ENCODE peak calls at places on chromosomes 5 and 9, in seven cellular contexts. I is mammary epithelial cell, E is lower leg skin, Z is HL-60, A is astrocyte of the spinal cord, C is heart left ventricle, L is tibial artery. H is an unnamed sample.

GRCh38 chr5:53381-54174 is 38.4 kb upstream of the PLEKHG4B start:
- DNase-seq in I (peak), E (no peak), Z (no peak), A (peak), C (no peak), L (no peak), H (peak)

GRCh38 chr5:43039468-43040286 is 442 bp downstream of the ANXA2R start:
- DNase-seq in I (no peak), E (peak), Z (peak), A (peak), C (peak), L (peak), H (peak)

GRCh38 chr9:99141849-99142248 is 36.9 kb downstream of the TGFBR1 start:
- DNase-seq in I (no peak), E (no peak), Z (no peak), A (no peak), C (no peak), L (no peak), H (no peak)

GRCh38 chr9:84339951-84340350 is 607 bp downstream of the SLC28A3 start:
- DNase-seq in I (peak), E (no peak), Z (no peak), A (peak), C (peak), L (no peak), H (no peak)

GRCh38 chr9:7246917-7247538 is 489.3 kb downstream of the KDM4C start:
- DNase-seq in I (peak), E (no peak), Z (no peak), A (no peak), C (no peak), L (no peak), H (no peak)

GRCh38 chr9:135968601-135969000 is 7.4 kb upstream of the UBAC1 start:
- DNase-seq in I (no peak), E (no peak), Z (no peak), A (no peak), C (no peak), L (no peak), H (no peak)

GRCh38 chr5:24905123-24905522 is 260.3 kb upstream of the CDH10 start:
- DNase-seq in I (no peak), E (no peak), Z (peak), A (peak), C (no peak), L (no peak), H (no peak)

GRCh38 chr9:35313911-35314310 is 152.1 kb downstream of the UNC13B start:
- DNase-seq in I (no peak), E (no peak), Z (no peak), A (peak), C (no peak), L (no peak), H (no peak)

GRCh38 chr9:37408933-37409710 is 13.4 kb upstream of the GRHPR start:
- DNase-seq in I (no peak), E (no peak), Z (no peak), A (no peak), C (no peak), L (no peak), H (no peak)

GRCh38 chr5:135027318-135027698 is 6.7 kb downstream of the PITX1 start:
- DNase-seq in I (no peak), E (no peak), Z (no peak), A (no peak), C (no peak), L (no peak), H (no peak)

GRCh38 chr5:41157272-41157671 is 56.1 kb downstream of the C6 start:
- DNase-seq in I (no peak), E (no peak), Z (no peak), A (peak), C (no peak), L (no peak), H (no peak)

GRCh38 chr5:149060325-149060724 is 2.5 kb downstream of the SH3TC2 start:
- DNase-seq in I (peak), E (no peak), Z (no peak), A (peak), C (peak), L (no peak), H (peak)

GRCh38 chr5:40654377-40655006 is 25.2 kb upstream of the PTGER4 start:
- DNase-seq in I (no peak), E (no peak), Z (no peak), A (no peak), C (no peak), L (no peak), H (no peak)

GRCh38 chr5:113984928-113985327 is 376.9 kb upstream of the KCNN2 start:
- DNase-seq in I (no peak), E (no peak), Z (no peak), A (no peak), C (no peak), L (no peak), H (no peak)

GRCh38 chr9:14412778-14413177 is 98.8 kb upstream of the NFIB start:
- DNase-seq in I (no peak), E (no peak), Z (no peak), A (no peak), C (no peak), L (no peak), H (no peak)

GRCh38 chr9:105413486-105414068 is 34.3 kb upstream of the FSD1L start:
- DNase-seq in I (peak), E (no peak), Z (no peak), A (peak), C (no peak), L (no peak), H (peak)

GRCh38 chr5:81950996-81951395 is 20.8 kb upstream of the ATG10 start:
- DNase-seq in I (no peak), E (no peak), Z (no peak), A (no peak), C (no peak), L (no peak), H (no peak)

GRCh38 chr9:88976888-88977257 is 14.4 kb upstream of the S1PR3 start:
- DNase-seq in I (no peak), E (peak), Z (no peak), A (no peak), C (no peak), L (peak), H (no peak)

GRCh38 chr5:57832873-57833272 is 350.3 kb upstream of the ACTBL2 start:
- DNase-seq in I (peak), E (no peak), Z (no peak), A (peak), C (no peak), L (no peak), H (no peak)

GRCh38 chr5:96781031-96781733 is 26.6 kb downstream of the ERAP1 start:
- DNase-seq in I (peak), E (no peak), Z (no peak), A (peak), C (no peak), L (no peak), H (no peak)

GRCh38 chr5:59732301-59732700 is 161.2 kb downstream of the PDE4D start:
- DNase-seq in I (no peak), E (no peak), Z (no peak), A (no peak), C (no peak), L (no peak), H (no peak)

GRCh38 chr9:133968428-133968827 is 23.7 kb downstream of the VAV2 start:
- DNase-seq in I (no peak), E (no peak), Z (no peak), A (no peak), C (peak), L (no peak), H (peak)

GRCh38 chr5:176734756-176735342 is 75.5 kb upstream of the UNC5A start:
- DNase-seq in I (no peak), E (peak), Z (no peak), A (no peak), C (no peak), L (peak), H (peak)

GRCh38 chr5:132800545-132800944 is 12.6 kb upstream of the SOWAHA start:
- DNase-seq in I (no peak), E (no peak), Z (no peak), A (no peak), C (no peak), L (no peak), H (no peak)

GRCh38 chr5:115770466-115770865 is 46.0 kb downstream of the CDO1 start:
- DNase-seq in I (no peak), E (no peak), Z (no peak), A (no peak), C (no peak), L (no peak), H (peak)

GRCh38 chr5:2901511-2901910 is 150.0 kb upstream of the IRX2 start:
- DNase-seq in I (no peak), E (peak), Z (no peak), A (no peak), C (no peak), L (no peak), H (no peak)

GRCh38 chr9:110128664-110129329 is 79.2 kb downstream of the C9orf152 start:
- DNase-seq in I (no peak), E (no peak), Z (no peak), A (no peak), C (no peak), L (no peak), H (no peak)

GRCh38 chr5:71899865-71900342 is 180.8 kb downstream of the CARTPT start:
- DNase-seq in I (peak), E (no peak), Z (no peak), A (no peak), C (peak), L (no peak), H (no peak)

GRCh38 chr9:137163101-137163661 is 6.7 kb downstream of the LRRC26 start:
- DNase-seq in I (no peak), E (no peak), Z (no peak), A (no peak), C (no peak), L (no peak), H (no peak)

GRCh38 chr9:13899924-13900323 is 414.0 kb downstream of the NFIB start:
- DNase-seq in I (no peak), E (no peak), Z (no peak), A (no peak), C (peak), L (no peak), H (no peak)

GRCh38 chr5:14234204-14234603 is 91.1 kb downstream of the TRIO start:
- DNase-seq in I (peak), E (no peak), Z (no peak), A (no peak), C (no peak), L (no peak), H (no peak)

GRCh38 chr5:125376059-125376641 is 629.7 kb upstream of the ZNF608 start:
- DNase-seq in I (no peak), E (no peak), Z (no peak), A (no peak), C (no peak), L (no peak), H (no peak)

GRCh38 chr5:54520940-54521339 is 3.4 kb downstream of the SNX18 start:
- DNase-seq in I (no peak), E (peak), Z (no peak), A (peak), C (no peak), L (no peak), H (no peak)

GRCh38 chr5:10745133-10745532 is 15.9 kb downstream of the DAP start:
- DNase-seq in I (no peak), E (no peak), Z (no peak), A (no peak), C (no peak), L (no peak), H (no peak)

GRCh38 chr5:167412506-167412905 is 878.9 kb upstream of the WWC1 start:
- DNase-seq in I (no peak), E (no peak), Z (no peak), A (no peak), C (no peak), L (no peak), H (no peak)

GRCh38 chr9:136416914-136417313 is 6.5 kb downstream of the PMPCA start:
- DNase-seq in I (no peak), E (no peak), Z (no peak), A (no peak), C (no peak), L (no peak), H (no peak)

DNA sequence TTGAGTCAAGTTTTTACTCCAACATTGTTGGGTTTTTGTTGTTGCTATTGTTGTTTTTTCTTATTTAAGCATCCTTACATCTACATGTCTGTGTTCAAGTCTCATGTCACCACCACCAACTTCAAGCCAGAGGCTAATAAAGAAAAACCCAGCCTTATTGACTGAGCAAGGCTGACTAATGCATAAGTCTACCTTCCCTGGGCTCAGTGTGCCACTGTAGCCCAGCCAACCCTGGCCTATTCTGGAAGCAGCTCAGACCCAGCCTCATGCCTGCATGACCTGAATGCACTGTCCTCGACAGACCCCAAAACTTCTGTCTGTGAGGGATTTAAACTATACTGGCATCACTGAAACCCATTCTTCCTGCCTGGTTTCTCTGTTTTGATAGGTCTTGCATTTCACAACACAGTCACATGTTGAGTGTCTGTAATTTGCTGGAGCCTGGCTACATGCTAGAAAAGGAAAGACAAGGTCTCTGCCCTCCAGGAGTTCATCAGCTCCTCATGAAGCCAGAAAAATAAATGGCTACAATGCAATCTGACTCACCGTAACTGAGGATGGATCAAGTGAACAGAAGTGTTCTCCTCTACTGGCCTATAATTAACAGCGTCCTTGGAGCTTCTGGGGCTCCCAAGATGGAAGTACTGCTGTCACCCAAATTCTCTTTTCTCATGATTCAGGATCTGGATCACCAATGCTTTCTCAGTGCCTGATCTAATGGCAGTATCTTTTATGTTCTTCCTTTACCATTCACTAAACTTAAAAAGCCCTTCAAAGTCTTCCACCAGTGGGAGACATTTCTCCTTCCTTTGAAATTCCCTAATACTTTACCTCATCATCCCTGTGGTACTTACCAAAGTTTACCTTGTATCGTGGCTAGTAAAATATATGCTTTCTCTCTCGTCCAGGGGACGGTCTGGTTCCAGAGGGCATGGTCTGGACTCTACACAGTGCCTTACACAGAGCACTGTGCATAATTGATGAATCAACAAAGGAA is 103.9 kb upstream of the IFNE start:
- DNase-seq in I (no peak), E (no peak), Z (no peak), A (peak), C (no peak), L (no peak), H (no peak)
- TF ChIP-seq CTCF in I (peak), E (no peak), Z (no peak), A (peak), C (no peak), L (no peak), H (no peak)

DNA sequence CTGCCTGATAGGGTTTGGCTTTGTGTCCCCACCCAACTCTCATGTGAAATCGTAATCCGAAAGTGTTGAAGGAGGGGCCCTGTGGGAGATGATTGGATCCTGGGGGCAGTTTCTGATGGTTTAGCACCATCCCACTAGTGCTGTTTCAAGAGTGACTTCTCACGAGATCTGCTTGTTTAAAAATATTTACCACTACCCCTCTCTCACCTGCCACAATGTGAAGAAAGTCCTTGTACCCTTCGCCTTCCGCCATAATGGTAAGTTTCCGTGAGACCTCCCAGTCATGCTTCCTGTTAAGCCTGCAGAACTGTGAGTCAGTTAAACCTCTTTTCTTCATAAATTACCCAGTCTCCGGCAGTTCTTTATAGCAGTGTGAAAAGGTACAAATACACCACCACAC is 2.7 kb upstream of the RFX3 start:
- DNase-seq in I (no peak), E (no peak), Z (peak), A (no peak), C (no peak), L (no peak), H (no peak)
- H3K4me3 ChIP-seq in I (no peak), E (no peak), Z (peak), A (no peak), C (no peak), L (no peak), H (no peak)

GRCh38 chr5:139394123-139394653 is 716 bp downstream of the PROB1 start:
- DNase-seq in I (no peak), E (no peak), Z (no peak), A (no peak), C (peak), L (no peak), H (peak)
- TF ChIP-seq CTCF in I (no peak), E (no peak), Z (no peak), A (peak), C (peak), L (peak), H (peak)

GRCh38 chr5:88702328-88702727 is 180.7 kb downstream of the MEF2C start:
- DNase-seq in I (no peak), E (no peak), Z (no peak), A (peak), C (no peak), L (no peak), H (no peak)
- H3K4me3 ChIP-seq in I (no peak), E (no peak), Z (no peak), A (no peak), C (no peak), L (no peak), H (no peak)

DNA sequence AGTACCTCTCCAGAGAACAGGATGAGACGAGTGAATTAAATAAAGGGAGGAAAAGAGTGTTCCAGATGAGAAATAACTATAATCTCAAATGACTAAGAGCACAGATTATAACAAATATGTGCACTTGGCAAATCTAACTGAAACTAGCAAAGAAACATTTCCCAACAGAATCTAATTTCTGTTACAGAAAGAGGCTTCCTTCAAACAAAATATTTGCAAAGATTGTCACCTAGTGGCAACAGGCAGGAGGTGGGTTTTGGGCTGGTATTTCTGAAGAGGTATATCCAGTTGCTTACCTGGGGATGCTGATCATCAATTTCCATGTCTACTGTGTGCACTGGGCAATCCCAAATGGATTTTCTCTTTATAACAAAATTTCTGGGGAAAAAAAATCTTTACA is 5.6 kb upstream of the SPDL1 start:
- DNase-seq in I (peak), E (no peak), Z (no peak), A (peak), C (no peak), L (no peak), H (no peak)
- TF ChIP-seq CTCF in I (peak), E (no peak), Z (no peak), A (peak), C (peak), L (no peak), H (peak)

GRCh38 chr5:101677961-101678360 is 618.1 kb downstream of the SLCO4C1 start:
- DNase-seq in I (no peak), E (no peak), Z (no peak), A (no peak), C (no peak), L (no peak), H (no peak)
- H3K4me3 ChIP-seq in I (no peak), E (no peak), Z (no peak), A (no peak), C (no peak), L (no peak), H (peak)